ENCODE peak calls at places on chromosomes 12 and 14, in six cellular contexts. F is lung, G is GM20000, Y is transverse colon, O is lower lobe of right lung, M is OCI-LY7. Z is an unnamed sample.

GRCh38 chr14:68655961-68656360 is 136.9 kb downstream of the ZFP36L1 start:
- DNase-seq in F (no peak), G (no peak), Y (no peak), O (no peak), M (peak), Z (no peak)

GRCh38 chr14:58876613-58877012 is 238.9 kb downstream of the DACT1 start:
- DNase-seq in F (no peak), G (no peak), Y (no peak), O (no peak), M (no peak), Z (no peak)

GRCh38 chr14:105299654-105300541 is 903 bp downstream of the BRF1 start:
- DNase-seq in F (no peak), G (peak), Y (peak), O (peak), M (no peak), Z (no peak)

GRCh38 chr14:32588448-32589320 is 259.6 kb downstream of the AKAP6 start:
- DNase-seq in F (no peak), G (peak), Y (no peak), O (no peak), M (peak), Z (peak)

GRCh38 chr14:95815226-95815690 is 61.4 kb upstream of the TUNAR start:
- DNase-seq in F (peak), G (no peak), Y (no peak), O (no peak), M (no peak), Z (no peak)

GRCh38 chr12:57726151-57726883 is 12.2 kb downstream of the AGAP2 start:
- DNase-seq in F (peak), G (peak), Y (peak), O (peak), M (no peak), Z (no peak)

GRCh38 chr12:110649341-110649847 is 35.5 kb downstream of the TCTN1 start:
- DNase-seq in F (no peak), G (no peak), Y (no peak), O (no peak), M (peak), Z (no peak)

GRCh38 chr14:66311935-66312334 is 174.2 kb upstream of the CCDC196 start:
- DNase-seq in F (no peak), G (no peak), Y (no peak), O (no peak), M (no peak), Z (no peak)

GRCh38 chr14:63147018-63147417 is 57.2 kb upstream of the RHOJ start:
- DNase-seq in F (no peak), G (no peak), Y (no peak), O (no peak), M (no peak), Z (no peak)

GRCh38 chr12:109721276-109721675 is 7.7 kb downstream of the FAM222A start:
- DNase-seq in F (no peak), G (no peak), Y (no peak), O (no peak), M (no peak), Z (no peak)

GRCh38 chr12:111430418-111431353 is 25.0 kb downstream of the SH2B3 start:
- DNase-seq in F (no peak), G (peak), Y (no peak), O (no peak), M (no peak), Z (peak)

GRCh38 chr12:67539946-67540345 is 108.6 kb upstream of the DYRK2 start:
- DNase-seq in F (no peak), G (no peak), Y (no peak), O (no peak), M (no peak), Z (no peak)

GRCh38 chr12:38662851-38663250 is 242.5 kb downstream of the CPNE8 start:
- DNase-seq in F (no peak), G (no peak), Y (no peak), O (no peak), M (no peak), Z (no peak)
- TF ChIP-seq CTCF in F (no peak), G (no peak), Y (no peak), O (no peak), M (no peak), Z (no peak)

DNA sequence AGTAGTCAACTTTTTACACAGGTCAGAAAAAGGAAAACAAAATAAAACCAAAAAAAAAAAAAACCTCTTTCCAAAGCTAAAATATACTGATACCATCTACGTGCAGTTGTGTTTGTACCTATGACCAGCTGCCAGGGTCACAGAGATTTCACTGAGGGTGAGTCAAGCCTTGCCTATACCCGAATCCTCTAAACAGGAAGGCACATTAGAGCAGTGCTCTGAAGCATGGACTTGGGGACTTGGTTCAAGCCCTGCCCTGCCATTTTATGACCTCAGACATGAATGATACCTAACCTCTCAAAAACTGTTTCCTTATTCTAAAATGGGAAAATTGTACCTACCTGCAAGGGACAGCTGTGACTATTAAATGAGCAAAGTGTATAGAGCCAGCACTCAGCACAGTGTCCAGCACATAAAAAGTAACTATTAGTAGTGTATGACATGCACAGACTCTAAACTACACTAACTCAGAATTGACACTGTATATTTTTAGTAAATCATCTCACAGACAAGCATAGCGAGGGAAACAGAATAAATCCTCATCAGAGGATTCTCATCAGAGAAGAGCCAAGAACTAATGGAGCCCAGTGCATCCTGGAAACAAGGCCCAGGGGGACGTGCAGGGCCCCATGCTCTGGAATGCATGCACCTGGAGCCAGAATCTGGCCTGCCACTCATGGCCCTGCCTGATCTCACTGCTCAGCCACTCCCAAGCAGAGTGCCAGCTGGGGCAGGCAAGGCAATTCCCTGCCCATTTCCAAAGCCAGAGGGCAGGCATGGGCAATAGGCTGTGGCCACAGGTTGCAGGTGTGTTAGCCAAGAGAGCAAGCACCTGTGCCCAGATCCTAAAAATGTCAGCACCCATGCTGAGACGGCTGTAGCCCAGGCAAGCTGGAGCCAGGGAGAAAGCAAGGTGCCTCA is 57.0 kb downstream of the NT5DC3 start:
- DNase-seq in F (no peak), G (no peak), Y (peak), O (no peak), M (no peak), Z (no peak)
- TF ChIP-seq CTCF in F (no peak), G (no peak), Y (peak), O (no peak), M (no peak), Z (no peak)

GRCh38 chr12:54377797-54378515 is 6.6 kb downstream of the ZNF385A start:
- DNase-seq in F (no peak), G (no peak), Y (no peak), O (no peak), M (no peak), Z (no peak)
- TF ChIP-seq CTCF in F (no peak), G (no peak), Y (no peak), O (no peak), M (no peak), Z (no peak)

DNA sequence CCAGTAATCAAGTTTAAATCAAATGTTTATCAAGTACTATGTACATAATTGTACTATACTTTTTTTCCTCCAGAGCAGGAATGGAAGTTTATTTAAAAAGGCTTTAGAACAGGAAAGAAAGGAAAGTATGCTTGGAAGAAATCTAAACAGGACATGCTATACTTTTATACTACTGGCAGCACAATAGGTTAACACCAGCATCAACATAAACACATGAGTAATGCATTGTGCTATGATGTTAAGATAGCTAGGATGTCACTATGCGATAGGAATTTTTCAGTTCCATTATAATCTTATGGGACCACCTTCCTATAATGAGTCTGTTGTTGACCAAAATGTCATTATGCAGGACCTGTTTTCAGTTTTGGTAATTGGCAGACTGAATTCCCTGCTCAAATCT is 41.5 kb upstream of the ANKS1B start:
- DNase-seq in F (no peak), G (no peak), Y (no peak), O (no peak), M (no peak), Z (no peak)
- TF ChIP-seq CTCF in F (no peak), G (no peak), Y (no peak), O (no peak), M (no peak), Z (no peak)

GRCh38 chr12:24728366-24728765 is 220.5 kb downstream of the BCAT1 start:
- DNase-seq in F (no peak), G (peak), Y (no peak), O (no peak), M (peak), Z (peak)
- TF ChIP-seq CTCF in F (no peak), G (no peak), Y (no peak), O (peak), M (peak), Z (peak)

DNA sequence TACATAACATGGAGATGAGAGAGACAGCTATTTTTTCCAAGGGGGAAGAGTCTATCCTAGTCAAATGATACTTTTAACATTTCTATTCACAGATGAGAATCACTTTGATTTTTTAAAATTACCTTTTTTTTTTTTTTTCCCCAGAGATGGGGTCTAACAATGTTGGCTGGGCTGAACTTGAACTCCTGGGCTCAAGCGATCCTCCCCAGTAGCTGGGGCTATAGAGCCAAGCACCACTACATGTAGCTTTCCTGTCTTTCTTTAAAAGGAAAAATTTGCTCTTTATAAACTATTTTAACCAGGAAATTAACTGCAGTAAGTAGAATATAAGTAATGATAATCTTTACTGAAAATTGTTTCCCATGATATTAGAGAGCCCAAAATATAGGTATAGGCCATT is 3.3 kb downstream of the PRICKLE1 start:
- DNase-seq in F (no peak), G (no peak), Y (no peak), O (no peak), M (no peak), Z (no peak)
- TF ChIP-seq CTCF in F (no peak), G (no peak), Y (no peak), O (no peak), M (no peak), Z (no peak)

GRCh38 chr12:129190827-129191226 is 337.5 kb downstream of the GLT1D1 start:
- DNase-seq in F (no peak), G (no peak), Y (no peak), O (no peak), M (no peak), Z (no peak)

GRCh38 chr12:129185855-129186254 is 332.6 kb downstream of the GLT1D1 start:
- DNase-seq in F (no peak), G (no peak), Y (no peak), O (no peak), M (no peak), Z (no peak)

GRCh38 chr12:129184066-129184695 is 330.9 kb downstream of the GLT1D1 start:
- DNase-seq in F (no peak), G (no peak), Y (no peak), O (no peak), M (no peak), Z (no peak)

DNA sequence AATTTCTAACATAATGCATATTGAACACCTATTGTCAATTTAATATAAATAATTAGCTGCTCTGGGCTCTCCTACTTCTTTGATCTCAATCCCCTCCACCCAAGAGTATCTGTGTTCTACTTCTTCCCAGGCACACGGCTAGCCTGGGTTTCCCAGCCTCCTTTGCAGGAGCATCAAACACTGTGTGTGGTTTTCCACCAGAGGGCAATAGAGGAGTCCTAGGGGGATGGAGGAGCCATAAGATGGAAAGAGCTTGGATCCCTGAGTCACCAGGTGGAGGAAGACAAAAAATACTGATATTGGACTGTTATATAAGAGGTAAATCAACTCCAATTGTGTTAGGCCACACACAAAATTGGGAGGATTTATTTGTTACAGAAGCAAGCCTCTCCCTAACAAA is 333.7 kb downstream of the GLT1D1 start:
- DNase-seq in F (no peak), G (no peak), Y (no peak), O (no peak), M (peak), Z (no peak)
- TF ChIP-seq CTCF in F (no peak), G (no peak), Y (no peak), O (no peak), M (peak), Z (no peak)

Z was measured in GM13977.